ENCODE peak calls at places on chromosomes 11 and 22, in seven cellular contexts. B is fibroblast of lung, D is uterus, L is lung, M is left ventricle myocardium inferior, F is SJSA1, R is fibroblast of mammary gland. C is an unnamed sample.

GRCh38 chr11:11521306-11522002 is 100.4 kb downstream of the GALNT18 start:
- DNase-seq in L (peak; percentile 54), F (no peak), M (no peak), D (no peak), R (no peak), B (no peak), C (no peak)

GRCh38 chr11:36037031-36037430 is 93.2 kb downstream of the LDLRAD3 start:
- DNase-seq in B (peak; percentile 69), M (peak; percentile 32), F (no peak), R (peak; percentile 58), L (no peak), D (no peak), C (no peak)

GRCh38 chr11:121194731-121195596 is 93.9 kb downstream of the TECTA start:
- DNase-seq in M (no peak), L (peak; percentile 61), F (peak; percentile 44), B (peak; percentile 42), D (peak; percentile 54), R (peak; percentile 65), C (peak; percentile 75)

GRCh38 chr11:28460348-28460747 is 352.2 kb downstream of the METTL15 start:
- DNase-seq in D (no peak), B (peak; percentile 24), M (no peak), F (no peak), R (peak; percentile 63), L (no peak), C (no peak)

GRCh38 chr22:48241658-48242057 is 1479.2 kb downstream of the TBC1D22A start:
- DNase-seq in F (peak; percentile 42), M (no peak), L (no peak), D (no peak), R (no peak), B (no peak), C (no peak)

GRCh38 chr11:105609341-105609781 is 512 bp upstream of the GRIA4 start:
- DNase-seq in L (no peak), F (no peak), B (no peak), D (no peak), R (peak; percentile 5), M (no peak), C (no peak)

GRCh38 chr11:18203723-18204122 is 31.1 kb downstream of the MRGPRX4 start:
- DNase-seq in B (no peak), M (no peak), R (peak; percentile 21), L (no peak), D (no peak), F (no peak), C (no peak)

GRCh38 chr11:131917634-131918384 is 547.4 kb downstream of the NTM start:
- DNase-seq in L (no peak), D (no peak), R (no peak), F (no peak), B (no peak), M (no peak), C (no peak)

GRCh38 chr22:28882545-28882877 is 861 bp upstream of the ZNRF3 start:
- DNase-seq in D (no peak), R (no peak), F (no peak), L (no peak), B (peak; percentile 23), M (no peak), C (no peak)

GRCh38 chr11:97729546-97730272 is 1291.0 kb upstream of the CNTN5 start:
- DNase-seq in F (no peak), M (no peak), B (peak; percentile 2), D (no peak), R (no peak), L (no peak), C (no peak)

GRCh38 chr22:21043856-21044535 is 1.8 kb upstream of the LRRC74B start:
- DNase-seq in M (no peak), F (no peak), L (no peak), R (no peak), D (no peak), B (no peak), C (no peak)

GRCh38 chr22:21047035-21047661 is 1.4 kb downstream of the LRRC74B start:
- DNase-seq in M (no peak), B (no peak), R (no peak), F (no peak), D (no peak), L (no peak), C (no peak)

GRCh38 chr22:21045585-21046294 is at the start of gene LRRC74B:
- DNase-seq in D (peak; percentile 88), F (peak; percentile 90), L (peak; percentile 87), M (peak; percentile 89), B (peak; percentile 93), R (peak; percentile 85), C (peak; percentile 86)

GRCh38 chr22:21042978-21043855 is 2.5 kb upstream of the LRRC74B start:
- DNase-seq in M (no peak), B (no peak), R (peak; percentile 15), L (no peak), F (no peak), D (no peak), C (no peak)

GRCh38 chr22:21044931-21045584 is 688 bp upstream of the LRRC74B start:
- DNase-seq in B (peak; percentile 64), L (no peak), F (no peak), R (peak; percentile 89), M (no peak), D (no peak), C (no peak)
- H3K4me3 ChIP-seq in B (peak overlapping the region; percentile 60), L (no peak overlapping the region), F (peak overlapping the region; percentile 25), R (peak overlapping the region; percentile 21), M (peak overlapping the region; percentile 68), D (peak overlapping the region; percentile 35), C (no peak overlapping the region)

GRCh38 chr11:62554377-62554776 is 7.8 kb upstream of the AHNAK start:
- DNase-seq in D (no peak), L (no peak), M (peak; percentile 30), F (no peak), R (no peak), B (no peak), C (no peak)
- H3K4me3 ChIP-seq in D (no peak overlapping the region), L (no peak overlapping the region), M (no peak overlapping the region), F (no peak overlapping the region), R (peak overlapping the region; percentile 14), B (peak overlapping the region; percentile 49), C (no peak overlapping the region)

DNA sequence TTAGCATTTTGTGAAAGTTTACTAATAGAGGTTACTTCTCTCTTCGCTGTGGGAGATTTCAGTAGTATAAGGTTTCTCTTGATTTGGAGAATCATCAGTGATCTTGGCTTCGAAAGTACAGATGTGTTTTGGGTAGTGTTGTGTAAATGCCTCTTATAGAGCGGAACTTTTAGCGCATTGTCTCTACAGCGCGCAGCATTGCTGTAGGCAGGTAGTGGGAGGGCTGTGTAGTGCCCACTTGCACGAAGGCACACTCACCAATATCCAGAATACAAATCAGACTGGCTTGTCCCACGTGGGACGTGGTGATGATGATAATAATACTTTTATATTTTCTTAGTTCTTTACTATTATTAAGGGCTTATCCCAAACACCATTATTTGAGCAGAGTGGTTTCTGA is 51.4 kb downstream of the FAM83F start:
- DNase-seq in F (no peak), M (no peak), L (no peak), R (no peak), B (no peak), D (no peak), C (no peak)
- H3K4me3 ChIP-seq in F (no peak overlapping the region), M (peak overlapping the region; percentile 72), L (no peak overlapping the region), R (no peak overlapping the region), B (peak overlapping the region; percentile 68), D (peak overlapping the region; percentile 85), C (no peak overlapping the region)

GRCh38 chr11:89293966-89294679 is 116.4 kb downstream of the TYR start:
- DNase-seq in M (peak; percentile 11), L (no peak), F (no peak), B (peak; percentile 35), D (no peak), R (peak; percentile 34), C (no peak)
- H3K4me3 ChIP-seq in M (peak overlapping the region; percentile 38), L (no peak overlapping the region), F (no peak overlapping the region), B (peak overlapping the region; percentile 36), D (no peak overlapping the region), R (peak overlapping the region; percentile 43), C (no peak overlapping the region)

GRCh38 chr11:68128682-68129327 is 7.6 kb upstream of the CHKA start:
- DNase-seq in L (peak; percentile 70), R (peak; percentile 60), F (no peak), D (peak; percentile 77), B (peak; percentile 86), M (peak; percentile 55), C (peak; percentile 71)
- H3K4me3 ChIP-seq in L (peak overlapping the region; percentile 1), R (peak overlapping the region; percentile 43), F (peak overlapping the region; percentile 10), D (peak overlapping the region; percentile 50), B (peak overlapping the region; percentile 49), M (peak overlapping the region; percentile 72), C (no peak overlapping the region)

DNA sequence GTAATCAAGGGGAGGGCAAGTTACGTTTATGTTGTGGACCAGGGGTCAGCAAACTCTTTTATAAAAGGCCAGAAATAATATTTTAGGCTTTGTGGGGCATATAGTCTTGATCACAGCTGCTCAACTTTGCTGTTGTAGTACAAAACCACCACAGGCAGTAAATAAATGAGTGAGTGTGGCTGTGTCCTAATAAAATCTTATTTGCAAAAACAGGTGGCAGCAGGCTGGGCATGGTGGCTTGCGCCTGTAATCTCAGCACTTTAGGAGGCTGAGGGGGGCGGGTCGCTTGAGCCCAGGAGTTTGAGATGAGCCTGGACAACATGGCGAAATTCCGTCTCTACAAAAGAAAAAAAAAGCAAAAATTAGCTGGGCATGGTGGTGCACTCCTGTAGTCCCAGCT is 57.9 kb upstream of the NUP160 start:
- DNase-seq in R (no peak), D (no peak), L (no peak), F (no peak), M (no peak), B (no peak), C (no peak)
- H3K4me3 ChIP-seq in R (no peak overlapping the region), D (no peak overlapping the region), L (no peak overlapping the region), F (no peak overlapping the region), M (no peak overlapping the region), B (no peak overlapping the region), C (no peak overlapping the region)

DNA sequence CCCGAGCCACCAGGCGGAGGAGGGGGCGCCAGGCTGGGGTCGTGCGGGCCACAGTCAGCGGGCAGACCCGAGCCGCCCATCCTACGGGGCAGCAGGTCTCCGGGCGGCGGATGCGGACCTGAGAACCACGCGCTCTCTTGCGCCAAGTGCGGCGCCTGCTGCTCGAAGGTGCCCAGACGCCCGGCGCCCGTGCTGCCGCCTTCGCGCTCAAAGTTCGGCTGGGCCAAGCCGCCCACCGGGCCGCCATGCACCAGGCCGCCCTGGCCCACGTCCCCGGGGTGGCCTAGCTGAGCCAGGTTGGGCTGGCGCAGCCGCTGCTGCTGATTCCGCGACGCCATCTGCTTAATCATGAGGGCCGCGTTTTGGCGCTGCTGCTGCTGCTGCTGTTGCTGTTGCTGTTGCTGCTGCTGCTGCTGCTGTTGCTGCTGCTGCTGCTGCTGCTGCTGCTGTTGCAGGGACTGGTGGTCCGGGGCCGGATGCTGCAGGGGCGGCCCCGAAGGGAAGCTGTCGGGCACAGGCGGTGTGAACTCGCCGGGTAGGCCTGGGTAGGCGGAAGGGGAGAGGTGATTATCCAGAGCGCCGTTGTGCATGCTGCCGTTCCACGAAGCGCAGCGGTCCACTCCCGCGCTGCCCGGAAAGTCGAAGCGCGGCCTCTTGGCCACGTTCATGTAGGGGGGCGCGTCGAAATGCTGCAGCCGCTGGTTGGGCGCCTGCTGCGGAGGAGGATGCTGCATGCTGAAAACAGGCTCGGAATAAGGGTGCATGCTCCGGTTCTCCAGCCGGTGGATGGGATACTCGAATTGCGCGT is 2.8 kb downstream of the MN1 start:
- DNase-seq in L (no peak), R (no peak), D (peak; percentile 9), F (no peak), B (peak; percentile 63), M (no peak), C (no peak)
- H3K4me3 ChIP-seq in L (no peak overlapping the region), R (no peak overlapping the region), D (peak overlapping the region; percentile 68), F (no peak overlapping the region), B (peak overlapping the region; percentile 76), M (peak overlapping the region; percentile 92), C (no peak overlapping the region)